ENCODE peak calls at places on chromosomes 12 and 14, in seven cellular contexts. B, A, W, Y, T, S and R are unnamed samples.

GRCh38 chr12:109580272-109580671 is 6.7 kb downstream of the MVK start:
- DNase-seq in B (no peak), A (no peak), W (no peak), Y (no peak), T (no peak), S (no peak), R (no peak)

GRCh38 chr12:100026241-100026640 is 41.5 kb upstream of the ANKS1B start:
- DNase-seq in B (no peak), A (no peak), W (no peak), Y (no peak), T (no peak), S (no peak), R (no peak)

GRCh38 chr14:93045965-93046695 is 69.6 kb downstream of the ITPK1 start:
- DNase-seq in B (no peak), A (peak), W (no peak), Y (no peak), T (no peak), S (no peak), R (no peak)

GRCh38 chr14:53709381-53709780 is 247.2 kb downstream of the BMP4 start:
- DNase-seq in B (no peak), A (no peak), W (no peak), Y (no peak), T (no peak), S (no peak), R (no peak)

GRCh38 chr12:46763230-46763629 is 62.6 kb downstream of the SLC38A4 start:
- DNase-seq in B (no peak), A (no peak), W (no peak), Y (no peak), T (no peak), S (no peak), R (no peak)

GRCh38 chr14:103091041-103091882 is 3.3 kb upstream of the EXOC3L4 start:
- DNase-seq in B (no peak), A (no peak), W (peak), Y (no peak), T (peak), S (no peak), R (no peak)

GRCh38 chr12:26846419-26846818 is 13.4 kb upstream of the ITPR2 start:
- DNase-seq in B (no peak), A (no peak), W (no peak), Y (no peak), T (no peak), S (no peak), R (no peak)

GRCh38 chr12:116538076-116538591 is 21.0 kb upstream of the MAP1LC3B2 start:
- DNase-seq in B (no peak), A (no peak), W (no peak), Y (no peak), T (no peak), S (no peak), R (no peak)

GRCh38 chr12:47828967-47829482 is 9.3 kb upstream of the HDAC7 start:
- DNase-seq in B (no peak), A (no peak), W (no peak), Y (no peak), T (peak), S (peak), R (no peak)

GRCh38 chr14:62734831-62735230 is 310.4 kb downstream of the KCNH5 start:
- DNase-seq in B (no peak), A (no peak), W (no peak), Y (no peak), T (no peak), S (no peak), R (no peak)

GRCh38 chr12:57825451-57825850 is 6.9 kb upstream of the AVIL start:
- DNase-seq in B (no peak), A (no peak), W (no peak), Y (no peak), T (no peak), S (no peak), R (no peak)

GRCh38 chr12:88258396-88258795 is 116.3 kb downstream of the TMTC3 start:
- DNase-seq in B (no peak), A (peak), W (no peak), Y (no peak), T (no peak), S (no peak), R (no peak)

GRCh38 chr12:96981053-96981452 is 74.0 kb downstream of the NEDD1 start:
- DNase-seq in B (no peak), A (peak), W (no peak), Y (no peak), T (no peak), S (no peak), R (no peak)

GRCh38 chr14:61553730-61554641 is 141.3 kb upstream of the HIF1A start:
- DNase-seq in B (no peak), A (peak), W (no peak), Y (no peak), T (no peak), S (no peak), R (no peak)

GRCh38 chr12:1498199-1498740 is 96.1 kb downstream of the FBXL14 start:
- DNase-seq in B (no peak), A (no peak), W (no peak), Y (no peak), T (no peak), S (no peak), R (no peak)

GRCh38 chr12:121087467-121088207 is 45.0 kb upstream of the P2RX7 start:
- DNase-seq in B (no peak), A (no peak), W (no peak), Y (no peak), T (no peak), S (no peak), R (no peak)

GRCh38 chr12:104049278-104050257 is at the start of gene GLT8D2:
- DNase-seq in B (no peak), A (peak), W (no peak), Y (no peak), T (peak), S (peak), R (no peak)

GRCh38 chr14:82113710-82114109 is 580.1 kb upstream of the SEL1L start:
- DNase-seq in B (no peak), A (no peak), W (no peak), Y (no peak), T (no peak), S (no peak), R (no peak)

GRCh38 chr12:79275631-79276030 is 411.1 kb downstream of the SYT1 start:
- DNase-seq in B (no peak), A (no peak), W (no peak), Y (no peak), T (no peak), S (no peak), R (no peak)